ENCODE peak calls at places on chromosomes 3 and 15, in six cellular contexts. One of them, this sample, is unnamed.

GRCh38 chr15:87764461-87765236 is 491.9 kb downstream of the NTRK3 start:
- DNase-seq in progenitor cell of endocrine pancreas: no peak
- DNase-seq in lower leg skin: no peak
- DNase-seq in RWPE1: peak
- DNase-seq in fibroblast of the aortic adventitia: peak
- DNase-seq in tibial artery: no peak
- DNase-seq in this sample: peak

GRCh38 chr3:170493712-170494182 is 75.1 kb downstream of the CLDN11 start:
- DNase-seq in tibial artery: no peak
- DNase-seq in RWPE1: no peak
- DNase-seq in fibroblast of the aortic adventitia: peak
- DNase-seq in progenitor cell of endocrine pancreas: no peak
- DNase-seq in lower leg skin: no peak
- DNase-seq in this sample: no peak

GRCh38 chr3:19891740-19892139 is 42.3 kb downstream of the EFHB start:
- DNase-seq in lower leg skin: no peak
- DNase-seq in RWPE1: no peak
- DNase-seq in fibroblast of the aortic adventitia: no peak
- DNase-seq in tibial artery: no peak
- DNase-seq in progenitor cell of endocrine pancreas: no peak
- DNase-seq in this sample: no peak

GRCh38 chr15:25134546-25134945 is 179.8 kb downstream of the SNRPN start:
- DNase-seq in fibroblast of the aortic adventitia: peak
- DNase-seq in progenitor cell of endocrine pancreas: no peak
- DNase-seq in lower leg skin: no peak
- DNase-seq in RWPE1: no peak
- DNase-seq in tibial artery: no peak
- DNase-seq in this sample: no peak

GRCh38 chr3:100333970-100334339 is 602 bp upstream of the NIT2 start:
- DNase-seq in progenitor cell of endocrine pancreas: no peak
- DNase-seq in fibroblast of the aortic adventitia: no peak
- DNase-seq in tibial artery: no peak
- DNase-seq in RWPE1: no peak
- DNase-seq in lower leg skin: no peak
- DNase-seq in this sample: no peak

GRCh38 chr15:77702211-77702957 is 69.7 kb upstream of the LINGO1 start:
- DNase-seq in fibroblast of the aortic adventitia: peak
- DNase-seq in tibial artery: no peak
- DNase-seq in lower leg skin: no peak
- DNase-seq in progenitor cell of endocrine pancreas: peak
- DNase-seq in RWPE1: peak
- DNase-seq in this sample: peak

GRCh38 chr3:53005854-53006513 is 39.9 kb downstream of the SFMBT1 start:
- DNase-seq in RWPE1: no peak
- DNase-seq in fibroblast of the aortic adventitia: no peak
- DNase-seq in tibial artery: no peak
- DNase-seq in progenitor cell of endocrine pancreas: no peak
- DNase-seq in lower leg skin: no peak
- DNase-seq in this sample: no peak

GRCh38 chr3:5232570-5232969 is 45.1 kb downstream of the EDEM1 start:
- DNase-seq in progenitor cell of endocrine pancreas: no peak
- DNase-seq in lower leg skin: no peak
- DNase-seq in RWPE1: no peak
- DNase-seq in tibial artery: no peak
- DNase-seq in fibroblast of the aortic adventitia: no peak
- DNase-seq in this sample: no peak

GRCh38 chr15:96245252-96245651 is 85.2 kb upstream of the NR2F2 start:
- DNase-seq in lower leg skin: no peak
- DNase-seq in progenitor cell of endocrine pancreas: no peak
- DNase-seq in fibroblast of the aortic adventitia: no peak
- DNase-seq in RWPE1: no peak
- DNase-seq in tibial artery: no peak
- DNase-seq in this sample: no peak

GRCh38 chr3:188400494-188401243 is 246.7 kb downstream of the LPP start:
- DNase-seq in fibroblast of the aortic adventitia: no peak
- DNase-seq in tibial artery: no peak
- DNase-seq in RWPE1: no peak
- DNase-seq in progenitor cell of endocrine pancreas: no peak
- DNase-seq in lower leg skin: no peak
- DNase-seq in this sample: no peak

GRCh38 chr3:146594843-146595482 is 10.2 kb downstream of the PLSCR5 start:
- DNase-seq in fibroblast of the aortic adventitia: peak
- DNase-seq in progenitor cell of endocrine pancreas: no peak
- DNase-seq in RWPE1: no peak
- DNase-seq in lower leg skin: no peak
- DNase-seq in tibial artery: no peak
- DNase-seq in this sample: no peak

GRCh38 chr15:41564286-41564959 is 5.4 kb downstream of the TYRO3 start:
- DNase-seq in progenitor cell of endocrine pancreas: no peak
- DNase-seq in lower leg skin: no peak
- DNase-seq in tibial artery: no peak
- DNase-seq in RWPE1: no peak
- DNase-seq in fibroblast of the aortic adventitia: no peak
- DNase-seq in this sample: no peak

GRCh38 chr15:77654975-77655374 is 22.3 kb upstream of the LINGO1 start:
- DNase-seq in progenitor cell of endocrine pancreas: no peak
- DNase-seq in RWPE1: no peak
- DNase-seq in lower leg skin: no peak
- DNase-seq in fibroblast of the aortic adventitia: no peak
- DNase-seq in tibial artery: no peak
- DNase-seq in this sample: no peak

GRCh38 chr15:101193063-101193712 is 58.7 kb downstream of the CHSY1 start:
- DNase-seq in tibial artery: no peak
- DNase-seq in lower leg skin: no peak
- DNase-seq in RWPE1: no peak
- DNase-seq in progenitor cell of endocrine pancreas: no peak
- DNase-seq in fibroblast of the aortic adventitia: peak
- DNase-seq in this sample: no peak

GRCh38 chr15:63939531-63940130 is 105.9 kb upstream of the HERC1 start:
- DNase-seq in fibroblast of the aortic adventitia: peak
- DNase-seq in lower leg skin: peak
- DNase-seq in tibial artery: no peak
- DNase-seq in RWPE1: no peak
- DNase-seq in progenitor cell of endocrine pancreas: no peak
- DNase-seq in this sample: no peak

DNA sequence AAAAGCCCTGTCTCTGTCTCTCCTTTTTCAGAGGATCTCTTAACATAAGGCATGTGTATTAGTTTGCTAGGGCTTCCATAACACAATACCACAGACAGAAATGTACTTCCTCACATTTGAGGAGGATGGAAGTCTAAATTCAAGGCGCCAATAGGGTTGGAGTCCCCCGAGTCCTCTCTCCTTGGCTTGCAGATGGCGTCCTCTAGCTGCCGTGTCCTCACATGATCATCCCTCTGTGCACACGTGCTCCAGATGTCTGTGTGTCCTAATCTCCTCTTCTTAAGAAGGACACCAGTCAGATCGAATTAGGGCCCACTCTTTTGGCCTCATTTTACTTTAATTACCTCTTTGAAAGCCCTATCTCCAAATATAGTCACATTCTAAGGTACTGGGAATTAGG is 23.1 kb upstream of the BFSP2 start:
- DNase-seq in lower leg skin: no peak
- DNase-seq in progenitor cell of endocrine pancreas: no peak
- DNase-seq in RWPE1: no peak
- DNase-seq in fibroblast of the aortic adventitia: no peak
- DNase-seq in tibial artery: no peak
- DNase-seq in this sample: no peak
- TF ChIP-seq CTCF in lower leg skin: no peak
- TF ChIP-seq CTCF in progenitor cell of endocrine pancreas: no peak
- TF ChIP-seq CTCF in RWPE1: no peak
- TF ChIP-seq CTCF in fibroblast of the aortic adventitia: no peak
- TF ChIP-seq CTCF in tibial artery: no peak
- TF ChIP-seq CTCF in this sample: peak

DNA sequence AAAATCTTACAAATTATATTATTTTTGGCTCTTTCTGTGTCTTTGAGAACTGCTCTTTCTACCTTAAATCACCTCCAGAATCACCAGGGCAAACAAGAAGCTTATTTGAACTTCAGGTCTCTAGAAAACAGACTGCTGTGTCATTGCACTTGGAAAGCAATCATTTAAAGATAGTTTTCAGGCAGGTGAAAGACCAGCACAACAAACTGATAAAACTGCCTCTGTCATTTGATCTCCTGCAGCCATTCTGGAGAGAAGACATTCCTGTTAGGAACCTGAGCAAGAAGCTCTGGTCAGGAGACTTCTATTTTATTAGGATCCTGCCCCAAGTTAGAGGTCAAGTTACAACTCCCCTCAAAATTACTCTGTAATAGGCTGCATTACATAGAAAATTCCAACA is 50.7 kb upstream of the AP4E1 start:
- DNase-seq in fibroblast of the aortic adventitia: no peak
- DNase-seq in RWPE1: no peak
- DNase-seq in progenitor cell of endocrine pancreas: no peak
- DNase-seq in lower leg skin: no peak
- DNase-seq in tibial artery: no peak
- DNase-seq in this sample: no peak
- TF ChIP-seq CTCF in fibroblast of the aortic adventitia: no peak
- TF ChIP-seq CTCF in RWPE1: no peak
- TF ChIP-seq CTCF in progenitor cell of endocrine pancreas: no peak
- TF ChIP-seq CTCF in lower leg skin: no peak
- TF ChIP-seq CTCF in tibial artery: no peak
- TF ChIP-seq CTCF in this sample: no peak

GRCh38 chr3:129120254-129121004 is 1.2 kb downstream of the RAB43 start:
- DNase-seq in tibial artery: peak
- DNase-seq in fibroblast of the aortic adventitia: peak
- DNase-seq in RWPE1: peak
- DNase-seq in lower leg skin: peak
- DNase-seq in progenitor cell of endocrine pancreas: peak
- DNase-seq in this sample: peak
- TF ChIP-seq CTCF in tibial artery: peak
- TF ChIP-seq CTCF in fibroblast of the aortic adventitia: peak
- TF ChIP-seq CTCF in RWPE1: no peak
- TF ChIP-seq CTCF in lower leg skin: no peak
- TF ChIP-seq CTCF in progenitor cell of endocrine pancreas: peak
- TF ChIP-seq CTCF in this sample: peak

GRCh38 chr3:82643948-82644347 is 882.5 kb upstream of the GBE1 start:
- DNase-seq in lower leg skin: no peak
- DNase-seq in tibial artery: no peak
- DNase-seq in progenitor cell of endocrine pancreas: no peak
- DNase-seq in fibroblast of the aortic adventitia: no peak
- DNase-seq in RWPE1: no peak
- DNase-seq in this sample: no peak
- TF ChIP-seq CTCF in lower leg skin: no peak
- TF ChIP-seq CTCF in tibial artery: no peak
- TF ChIP-seq CTCF in progenitor cell of endocrine pancreas: peak
- TF ChIP-seq CTCF in fibroblast of the aortic adventitia: no peak
- TF ChIP-seq CTCF in RWPE1: no peak
- TF ChIP-seq CTCF in this sample: peak

GRCh38 chr3:107542665-107543064 is 19.9 kb downstream of the BBX start:
- DNase-seq in lower leg skin: no peak
- DNase-seq in fibroblast of the aortic adventitia: no peak
- DNase-seq in progenitor cell of endocrine pancreas: no peak
- DNase-seq in tibial artery: no peak
- DNase-seq in RWPE1: no peak
- DNase-seq in this sample: no peak

GRCh38 chr3:107540857-107541256 is 18.1 kb downstream of the BBX start:
- DNase-seq in fibroblast of the aortic adventitia: no peak
- DNase-seq in tibial artery: no peak
- DNase-seq in progenitor cell of endocrine pancreas: no peak
- DNase-seq in RWPE1: no peak
- DNase-seq in lower leg skin: no peak
- DNase-seq in this sample: no peak

GRCh38 chr3:107545680-107546120 is 22.9 kb downstream of the BBX start:
- DNase-seq in progenitor cell of endocrine pancreas: no peak
- DNase-seq in tibial artery: no peak
- DNase-seq in lower leg skin: no peak
- DNase-seq in fibroblast of the aortic adventitia: peak
- DNase-seq in RWPE1: no peak
- DNase-seq in this sample: no peak

GRCh38 chr3:107548601-107549000 is 25.8 kb downstream of the BBX start:
- DNase-seq in lower leg skin: no peak
- DNase-seq in tibial artery: no peak
- DNase-seq in fibroblast of the aortic adventitia: no peak
- DNase-seq in progenitor cell of endocrine pancreas: no peak
- DNase-seq in RWPE1: no peak
- DNase-seq in this sample: no peak

DNA sequence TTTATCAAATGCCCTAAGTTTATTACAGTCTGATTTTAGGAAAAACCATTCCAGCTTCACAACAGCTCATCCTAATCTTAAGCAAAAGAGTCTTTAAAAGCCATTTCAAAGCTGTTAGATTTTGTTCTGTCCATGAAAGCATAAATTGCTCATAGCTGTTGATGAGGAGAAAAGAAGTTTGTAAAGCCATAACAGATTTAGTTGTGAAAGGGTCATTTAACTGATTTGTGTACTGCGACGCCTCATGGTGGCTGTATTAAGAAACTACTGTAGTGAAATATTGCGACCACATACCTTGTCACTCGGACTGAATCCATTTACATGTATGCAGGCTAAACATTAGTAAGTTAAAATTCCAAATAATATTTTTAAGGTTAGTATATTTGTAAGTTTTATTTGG is 20.9 kb downstream of the BBX start:
- DNase-seq in RWPE1: no peak
- DNase-seq in fibroblast of the aortic adventitia: peak
- DNase-seq in lower leg skin: no peak
- DNase-seq in progenitor cell of endocrine pancreas: no peak
- DNase-seq in tibial artery: no peak
- DNase-seq in this sample: no peak
- TF ChIP-seq CTCF in RWPE1: no peak
- TF ChIP-seq CTCF in fibroblast of the aortic adventitia: no peak
- TF ChIP-seq CTCF in lower leg skin: no peak
- TF ChIP-seq CTCF in progenitor cell of endocrine pancreas: peak
- TF ChIP-seq CTCF in tibial artery: peak
- TF ChIP-seq CTCF in this sample: peak

GRCh38 chr3:111547645-111548044 is 5.6 kb downstream of the CD96 start:
- DNase-seq in fibroblast of the aortic adventitia: no peak
- DNase-seq in progenitor cell of endocrine pancreas: no peak
- DNase-seq in tibial artery: no peak
- DNase-seq in lower leg skin: no peak
- DNase-seq in RWPE1: no peak
- DNase-seq in this sample: no peak
- TF ChIP-seq CTCF in fibroblast of the aortic adventitia: no peak
- TF ChIP-seq CTCF in progenitor cell of endocrine pancreas: no peak
- TF ChIP-seq CTCF in tibial artery: no peak
- TF ChIP-seq CTCF in lower leg skin: no peak
- TF ChIP-seq CTCF in RWPE1: no peak
- TF ChIP-seq CTCF in this sample: no peak

DNA sequence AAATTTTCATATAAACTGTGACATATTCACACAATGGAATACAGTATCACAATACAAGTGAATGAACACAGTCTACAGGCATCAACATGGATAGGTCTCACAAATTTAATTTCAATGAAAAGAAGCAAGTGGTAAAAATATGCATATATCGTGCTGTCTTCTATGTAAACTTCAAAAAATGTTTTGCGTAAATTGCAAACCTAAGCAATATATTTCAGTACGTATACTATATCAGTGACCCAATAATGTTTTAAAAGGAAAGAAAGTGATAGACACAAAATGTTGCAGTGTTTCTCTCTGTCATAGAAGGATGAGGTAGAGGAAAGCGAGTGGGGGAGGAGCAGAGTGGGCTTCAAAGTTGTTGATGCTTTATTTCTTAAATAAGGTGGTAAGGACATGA is 468.4 kb upstream of the CNTN3 start:
- DNase-seq in lower leg skin: no peak
- DNase-seq in fibroblast of the aortic adventitia: no peak
- DNase-seq in tibial artery: no peak
- DNase-seq in progenitor cell of endocrine pancreas: no peak
- DNase-seq in RWPE1: no peak
- DNase-seq in this sample: no peak
- TF ChIP-seq CTCF in lower leg skin: no peak
- TF ChIP-seq CTCF in fibroblast of the aortic adventitia: no peak
- TF ChIP-seq CTCF in tibial artery: no peak
- TF ChIP-seq CTCF in progenitor cell of endocrine pancreas: no peak
- TF ChIP-seq CTCF in RWPE1: no peak
- TF ChIP-seq CTCF in this sample: no peak

This sample was measured in retinal pigment epithelial cell.